ENCODE peak calls at places on chromosomes 4 and X, in four cellular contexts. N is colonic mucosa, S is fibroblast of mammary gland, K is AG09309. B is an unnamed sample.

GRCh38 chr4:140326395-140326993 is 47.0 kb upstream of the SCOC start:
- DNase-seq in K (no peak), N (peak; percentile 41), S (peak; percentile 67), B (peak; percentile 14)

GRCh38 chr4:16118090-16118489 is 34.3 kb upstream of the PROM1 start:
- DNase-seq in K (no peak), S (no peak), N (no peak), B (no peak)

GRCh38 chrX:13283512-13283911 is 36.3 kb downstream of the ATXN3L start:
- DNase-seq in N (no peak), K (no peak), S (no peak), B (no peak)

GRCh38 chr4:13537832-13538177 is 6.5 kb downstream of the NKX3-2 start:
- DNase-seq in N (no peak), S (no peak), K (no peak), B (no peak)

GRCh38 chr4:72119946-72120345 is 88.1 kb downstream of the NPFFR2 start:
- DNase-seq in N (no peak), S (no peak), K (no peak), B (peak; percentile 57)

GRCh38 chr4:73729534-73730165 is 10.7 kb upstream of the CXCL8 start:
- DNase-seq in K (peak; percentile 73), S (peak; percentile 95), N (peak; percentile 73), B (peak; percentile 59)

GRCh38 chr4:572594-572993 is 3.5 kb downstream of the TMEM271 start:
- DNase-seq in K (no peak), S (no peak), N (no peak), B (no peak)

GRCh38 chr4:52863324-52863723 is 1.2 kb downstream of the RASL11B start:
- DNase-seq in S (no peak), N (no peak), K (no peak), B (no peak)

GRCh38 chrX:15404712-15405111 is 20.5 kb upstream of the VEGFD start:
- DNase-seq in N (peak; percentile 20), S (peak; percentile 93), K (no peak), B (no peak)

GRCh38 chr4:86496094-86497060 is 97.7 kb upstream of the PTPN13 start:
- DNase-seq in S (peak; percentile 57), K (peak; percentile 31), N (peak; percentile 32), B (peak; percentile 29)

GRCh38 chr4:118981171-118981838 is 92.7 kb downstream of the SYNPO2 start:
- DNase-seq in N (no peak), K (no peak), S (peak; percentile 37), B (no peak)

GRCh38 chrX:18668468-18668867 is 3.4 kb downstream of the RS1 start:
- DNase-seq in S (no peak), K (no peak), N (no peak), B (no peak)

GRCh38 chr4:74794341-74794801 is at the start of gene BTC:
- DNase-seq in K (no peak), S (peak; percentile 5), N (peak; percentile 84), B (peak; percentile 79)

GRCh38 chr4:54660145-54660535 is 2.4 kb downstream of the KIT start:
- DNase-seq in K (no peak), S (no peak), N (no peak), B (no peak)

GRCh38 chr4:26791346-26791745 is 69.3 kb upstream of the STIM2 start:
- DNase-seq in K (no peak), S (no peak), N (no peak), B (no peak)

GRCh38 chr4:153447175-153447887 is 18.8 kb upstream of the TMEM131L start:
- DNase-seq in N (no peak), S (peak; percentile 87), K (peak; percentile 46), B (no peak)

GRCh38 chr4:78032446-78032845 is 24.7 kb upstream of the FRAS1 start:
- DNase-seq in K (no peak), S (no peak), N (no peak), B (no peak)

GRCh38 chr4:40196260-40196659 is 571 bp upstream of the RHOH start:
- DNase-seq in N (no peak), K (no peak), S (no peak), B (no peak)

GRCh38 chr4:144178414-144178813 is 37.9 kb upstream of the GYPA start:
- DNase-seq in N (no peak), S (no peak), K (no peak), B (no peak)

GRCh38 chr4:108838451-108838850 is 75.6 kb upstream of the ETNPPL start:
- DNase-seq in S (no peak), N (no peak), K (no peak), B (no peak)

GRCh38 chr4:138560448-138560847 is 318.3 kb upstream of the SLC7A11 start:
- DNase-seq in S (no peak), N (no peak), K (no peak), B (no peak)

GRCh38 chr4:169174247-169174646 is 96.5 kb downstream of the SH3RF1 start:
- DNase-seq in N (no peak), S (no peak), K (no peak), B (no peak)

GRCh38 chr4:115234405-115235093 is 121.1 kb upstream of the NDST4 start:
- DNase-seq in N (no peak), S (peak; percentile 4), K (no peak), B (peak; percentile 20)

GRCh38 chrX:11269996-11270395 is 23.2 kb upstream of the AMELX start:
- DNase-seq in N (no peak), K (no peak), S (no peak), B (no peak)
- TF ChIP-seq CTCF in N (no peak), K (no peak), S (no peak), B (no peak)

GRCh38 chrX:9961750-9962149 is 5.4 kb upstream of the CLDN34 start:
- DNase-seq in N (no peak), K (no peak), S (no peak), B (no peak)

GRCh38 chrX:9966775-9967408 is at the start of gene CLDN34:
- DNase-seq in N (no peak), S (no peak), K (no peak), B (no peak)
- TF ChIP-seq CTCF in N (no peak), S (no peak), K (no peak), B (no peak)

DNA sequence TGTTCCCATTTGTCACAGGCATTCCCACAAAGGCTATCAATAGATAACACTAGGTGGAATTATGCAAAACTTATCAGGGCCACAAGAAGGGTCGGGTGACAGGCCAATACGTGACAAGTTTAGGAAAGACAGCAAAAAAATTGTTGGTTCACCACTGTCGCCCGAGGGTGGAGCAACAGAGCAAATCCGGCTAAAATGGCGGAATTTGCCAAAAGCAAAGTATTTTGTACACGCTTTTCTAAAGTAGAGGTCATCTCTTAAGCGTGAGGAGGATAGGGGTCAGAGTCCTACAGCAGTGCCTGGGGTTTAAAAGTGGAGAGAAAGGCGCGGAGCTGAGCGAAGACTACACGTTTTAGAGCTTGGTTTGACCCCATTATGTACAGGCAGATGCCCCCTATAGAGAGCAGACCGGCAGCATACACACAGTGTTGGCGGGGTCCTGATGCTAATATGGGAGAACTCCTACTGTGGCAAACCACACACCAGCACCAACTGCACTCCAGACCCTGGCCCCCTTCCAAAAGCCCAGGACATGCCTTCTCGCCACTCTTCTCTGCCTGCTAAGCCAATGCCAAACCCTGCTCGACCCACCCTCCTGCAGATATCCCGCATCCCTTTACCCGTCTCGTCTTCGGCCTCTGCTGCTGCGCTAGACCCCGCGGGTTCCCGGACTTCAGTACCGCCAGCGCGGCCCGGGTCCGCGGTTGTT is 733 bp downstream of the CCNA2 start:
- DNase-seq in S (no peak), N (peak; percentile 43), K (no peak), B (peak; percentile 9)
- TF ChIP-seq CTCF in S (peak; percentile 12), N (no peak), K (no peak), B (no peak)

GRCh38 chrX:63506320-63506719 is 155.2 kb upstream of the SPIN4 start:
- DNase-seq in S (peak; percentile 59), K (no peak), N (no peak), B (no peak)
- TF ChIP-seq CTCF in S (peak; percentile 34), K (peak; percentile 39), N (no peak), B (no peak)

DNA sequence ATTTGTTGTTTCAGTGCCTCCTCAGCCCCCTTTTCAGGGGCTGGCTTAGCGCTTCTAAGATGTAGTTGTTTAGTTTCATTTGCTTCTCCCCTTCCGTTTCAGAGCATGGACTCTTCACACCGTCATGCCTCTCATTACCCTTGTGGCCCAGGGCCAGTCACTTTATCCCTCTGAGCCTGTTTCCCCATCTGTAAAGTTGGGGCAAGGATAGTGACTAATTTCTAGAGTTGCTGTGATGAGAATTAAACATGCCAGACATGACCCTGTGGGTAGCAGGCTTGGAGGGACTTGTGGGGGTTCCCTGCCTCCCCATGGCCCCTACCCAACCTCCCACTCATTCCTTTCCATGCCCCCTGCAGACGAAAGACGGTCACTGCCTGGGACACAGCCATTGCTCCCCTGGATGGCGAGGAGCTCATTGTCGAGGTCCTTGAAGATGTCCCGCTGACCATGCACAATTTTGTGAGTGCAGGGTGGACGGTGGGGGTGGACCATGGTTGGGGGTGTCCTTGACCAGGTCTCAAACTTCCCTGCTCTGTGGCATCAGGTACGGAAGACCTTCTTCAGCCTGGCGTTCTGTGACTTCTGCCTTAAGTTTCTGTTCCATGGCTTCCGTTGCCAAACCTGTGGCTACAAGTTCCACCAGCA is 3.6 kb downstream of the ARAF start:
- DNase-seq in K (no peak), N (no peak), S (no peak), B (no peak)
- TF ChIP-seq CTCF in K (no peak), N (no peak), S (no peak), B (no peak)